ENCODE peak calls at places on chromosomes 13 and 19, in ten cellular contexts. One of them, this sample, is unnamed. For H3K27me3, the result is how much of the 10 kb centered on the place peaks cover.

GRCh38 chr19:3570619-3571018 is 2.1 kb upstream of the HMG20B start:
- DNase-seq in right lobe of liver: no peak
- DNase-seq in prostate gland: no peak
- DNase-seq in ovary: no peak
- DNase-seq in tibial nerve: no peak
- DNase-seq in heart left ventricle: no peak
- DNase-seq in stomach: no peak
- DNase-seq in Peyer's patch: no peak
- DNase-seq in esophagus squamous epithelium: no peak
- DNase-seq in GM12878: no peak
- DNase-seq in this sample: no peak

GRCh38 chr13:91347996-91348905 is 764 bp downstream of the MIR17HG start:
- DNase-seq in GM12878: no peak
- DNase-seq in stomach: peak
- DNase-seq in heart left ventricle: peak
- DNase-seq in esophagus squamous epithelium: no peak
- DNase-seq in prostate gland: peak
- DNase-seq in ovary: peak
- DNase-seq in tibial nerve: peak
- DNase-seq in right lobe of liver: peak
- DNase-seq in Peyer's patch: peak
- DNase-seq in this sample: peak

GRCh38 chr19:57240311-57241090 is at the start of gene ZNF805:
- DNase-seq in heart left ventricle: peak
- DNase-seq in right lobe of liver: peak
- DNase-seq in stomach: peak
- DNase-seq in tibial nerve: peak
- DNase-seq in prostate gland: peak
- DNase-seq in ovary: peak
- DNase-seq in Peyer's patch: peak
- DNase-seq in esophagus squamous epithelium: peak
- DNase-seq in GM12878: peak
- DNase-seq in this sample: peak

GRCh38 chr19:41694831-41695635 is 7.0 kb upstream of the CEACAM7 start:
- DNase-seq in ovary: no peak
- DNase-seq in right lobe of liver: no peak
- DNase-seq in esophagus squamous epithelium: no peak
- DNase-seq in prostate gland: no peak
- DNase-seq in GM12878: no peak
- DNase-seq in stomach: no peak
- DNase-seq in tibial nerve: no peak
- DNase-seq in Peyer's patch: no peak
- DNase-seq in heart left ventricle: no peak
- DNase-seq in this sample: no peak

GRCh38 chr19:39428309-39429112 is 7.2 kb downstream of the RPS16 start:
- DNase-seq in right lobe of liver: no peak
- DNase-seq in GM12878: no peak
- DNase-seq in prostate gland: no peak
- DNase-seq in esophagus squamous epithelium: no peak
- DNase-seq in stomach: peak
- DNase-seq in heart left ventricle: peak
- DNase-seq in ovary: peak
- DNase-seq in Peyer's patch: no peak
- DNase-seq in tibial nerve: no peak
- DNase-seq in this sample: no peak

GRCh38 chr13:57624565-57625435 is 6.7 kb upstream of the PCDH17 start:
- DNase-seq in Peyer's patch: no peak
- DNase-seq in GM12878: no peak
- DNase-seq in esophagus squamous epithelium: no peak
- DNase-seq in tibial nerve: peak
- DNase-seq in right lobe of liver: peak
- DNase-seq in stomach: no peak
- DNase-seq in prostate gland: no peak
- DNase-seq in ovary: no peak
- DNase-seq in heart left ventricle: peak
- DNase-seq in this sample: no peak

GRCh38 chr19:55738302-55738701 is at the start of gene NLRP9:
- DNase-seq in esophagus squamous epithelium: no peak
- DNase-seq in GM12878: no peak
- DNase-seq in right lobe of liver: no peak
- DNase-seq in tibial nerve: no peak
- DNase-seq in stomach: no peak
- DNase-seq in Peyer's patch: no peak
- DNase-seq in heart left ventricle: no peak
- DNase-seq in ovary: no peak
- DNase-seq in prostate gland: no peak
- DNase-seq in this sample: no peak

GRCh38 chr13:75318138-75318833 is 163.7 kb downstream of the TBC1D4 start:
- DNase-seq in right lobe of liver: no peak
- DNase-seq in GM12878: no peak
- DNase-seq in esophagus squamous epithelium: no peak
- DNase-seq in prostate gland: no peak
- DNase-seq in stomach: no peak
- DNase-seq in ovary: no peak
- DNase-seq in tibial nerve: no peak
- DNase-seq in heart left ventricle: no peak
- DNase-seq in Peyer's patch: no peak
- DNase-seq in this sample: no peak

GRCh38 chr19:6003976-6004375 is 26.0 kb upstream of the RANBP3 start:
- DNase-seq in ovary: no peak
- DNase-seq in Peyer's patch: no peak
- DNase-seq in heart left ventricle: no peak
- DNase-seq in right lobe of liver: no peak
- DNase-seq in GM12878: no peak
- DNase-seq in stomach: no peak
- DNase-seq in esophagus squamous epithelium: no peak
- DNase-seq in prostate gland: no peak
- DNase-seq in tibial nerve: no peak
- DNase-seq in this sample: no peak

GRCh38 chr13:79406597-79406908 is 498 bp upstream of the RBM26 start:
- DNase-seq in GM12878: no peak
- DNase-seq in ovary: no peak
- DNase-seq in esophagus squamous epithelium: no peak
- DNase-seq in prostate gland: no peak
- DNase-seq in tibial nerve: no peak
- DNase-seq in right lobe of liver: no peak
- DNase-seq in Peyer's patch: no peak
- DNase-seq in stomach: no peak
- DNase-seq in heart left ventricle: no peak
- DNase-seq in this sample: no peak

GRCh38 chr13:113762538-113762937 is 3.5 kb downstream of the TMEM255B start:
- DNase-seq in ovary: peak
- DNase-seq in tibial nerve: no peak
- DNase-seq in right lobe of liver: no peak
- DNase-seq in stomach: peak
- DNase-seq in GM12878: no peak
- DNase-seq in esophagus squamous epithelium: no peak
- DNase-seq in prostate gland: no peak
- DNase-seq in Peyer's patch: no peak
- DNase-seq in heart left ventricle: no peak
- DNase-seq in this sample: no peak

GRCh38 chr19:10290876-10291553 is 1.3 kb downstream of the ICAM5 start:
- DNase-seq in GM12878: no peak
- DNase-seq in stomach: peak
- DNase-seq in tibial nerve: no peak
- DNase-seq in Peyer's patch: peak
- DNase-seq in prostate gland: no peak
- DNase-seq in esophagus squamous epithelium: no peak
- DNase-seq in heart left ventricle: peak
- DNase-seq in ovary: peak
- DNase-seq in right lobe of liver: no peak
- DNase-seq in this sample: peak

GRCh38 chr13:73372691-73373627 is 314.2 kb downstream of the KLF5 start:
- DNase-seq in heart left ventricle: no peak
- DNase-seq in right lobe of liver: no peak
- DNase-seq in esophagus squamous epithelium: no peak
- DNase-seq in GM12878: no peak
- DNase-seq in prostate gland: no peak
- DNase-seq in Peyer's patch: no peak
- DNase-seq in tibial nerve: no peak
- DNase-seq in stomach: no peak
- DNase-seq in ovary: no peak
- DNase-seq in this sample: no peak

GRCh38 chr19:50330365-50331078 is 1.3 kb upstream of the KCNC3 start:
- DNase-seq in GM12878: no peak
- DNase-seq in Peyer's patch: peak
- DNase-seq in ovary: peak
- DNase-seq in esophagus squamous epithelium: no peak
- DNase-seq in tibial nerve: peak
- DNase-seq in right lobe of liver: peak
- DNase-seq in prostate gland: peak
- DNase-seq in heart left ventricle: peak
- DNase-seq in stomach: peak
- DNase-seq in this sample: peak

GRCh38 chr13:23969672-23970071 is 72.4 kb upstream of the C1QTNF9B start:
- DNase-seq in esophagus squamous epithelium: no peak
- DNase-seq in GM12878: no peak
- DNase-seq in prostate gland: peak
- DNase-seq in stomach: no peak
- DNase-seq in right lobe of liver: no peak
- DNase-seq in Peyer's patch: no peak
- DNase-seq in ovary: no peak
- DNase-seq in heart left ventricle: no peak
- DNase-seq in tibial nerve: no peak
- DNase-seq in this sample: no peak

DNA sequence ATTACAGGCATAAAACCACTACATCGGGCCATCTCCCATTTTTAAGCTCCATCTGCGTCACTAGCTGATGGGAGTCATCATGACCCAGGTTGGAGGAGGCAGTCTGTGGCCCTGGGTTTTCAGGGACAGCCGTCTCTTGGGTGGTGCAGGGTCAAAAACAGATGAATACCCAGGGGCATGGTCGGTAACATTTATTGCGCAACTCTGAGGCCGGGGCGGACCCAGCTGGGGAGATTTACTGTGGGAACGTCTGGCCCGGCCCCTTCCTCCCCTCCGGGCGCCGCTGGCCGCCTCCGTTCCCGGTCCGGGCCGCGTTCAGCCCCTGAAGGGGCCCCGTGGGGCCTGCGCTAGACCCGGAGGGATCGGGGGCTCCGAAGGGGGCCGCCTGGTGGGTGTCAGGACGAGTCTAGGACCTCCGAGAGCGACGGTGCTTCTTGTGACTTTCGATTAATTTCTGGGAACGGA is 1.3 kb upstream of the RGL3 start:
- DNase-seq in esophagus squamous epithelium: no peak
- DNase-seq in tibial nerve: peak
- DNase-seq in heart left ventricle: peak
- DNase-seq in right lobe of liver: no peak
- DNase-seq in prostate gland: no peak
- DNase-seq in Peyer's patch: no peak
- DNase-seq in ovary: peak
- DNase-seq in GM12878: no peak
- DNase-seq in stomach: no peak
- DNase-seq in this sample: peak
- H3K27me3 ChIP-seq in esophagus squamous epithelium: under half
- H3K27me3 ChIP-seq in tibial nerve: under half
- H3K27me3 ChIP-seq in heart left ventricle: under half
- H3K27me3 ChIP-seq in right lobe of liver: under half
- H3K27me3 ChIP-seq in prostate gland: under half
- H3K27me3 ChIP-seq in Peyer's patch: under half
- H3K27me3 ChIP-seq in ovary: under half
- H3K27me3 ChIP-seq in GM12878: under half
- H3K27me3 ChIP-seq in stomach: half or more
- H3K27me3 ChIP-seq in this sample: half or more

GRCh38 chr19:45975296-45975695 is 1.6 kb upstream of the NOVA2 start:
- DNase-seq in Peyer's patch: no peak
- DNase-seq in tibial nerve: no peak
- DNase-seq in ovary: no peak
- DNase-seq in prostate gland: no peak
- DNase-seq in right lobe of liver: no peak
- DNase-seq in esophagus squamous epithelium: no peak
- DNase-seq in heart left ventricle: no peak
- DNase-seq in GM12878: no peak
- DNase-seq in stomach: no peak
- DNase-seq in this sample: no peak
- TF ChIP-seq POLR2A in Peyer's patch: no peak
- TF ChIP-seq POLR2A in tibial nerve: no peak
- TF ChIP-seq POLR2A in ovary: no peak
- TF ChIP-seq POLR2A in prostate gland: no peak
- TF ChIP-seq POLR2A in right lobe of liver: no peak
- TF ChIP-seq POLR2A in esophagus squamous epithelium: no peak
- TF ChIP-seq POLR2A in heart left ventricle: no peak
- TF ChIP-seq POLR2A in GM12878: no peak
- TF ChIP-seq POLR2A in stomach: no peak
- TF ChIP-seq POLR2A in this sample: no peak

DNA sequence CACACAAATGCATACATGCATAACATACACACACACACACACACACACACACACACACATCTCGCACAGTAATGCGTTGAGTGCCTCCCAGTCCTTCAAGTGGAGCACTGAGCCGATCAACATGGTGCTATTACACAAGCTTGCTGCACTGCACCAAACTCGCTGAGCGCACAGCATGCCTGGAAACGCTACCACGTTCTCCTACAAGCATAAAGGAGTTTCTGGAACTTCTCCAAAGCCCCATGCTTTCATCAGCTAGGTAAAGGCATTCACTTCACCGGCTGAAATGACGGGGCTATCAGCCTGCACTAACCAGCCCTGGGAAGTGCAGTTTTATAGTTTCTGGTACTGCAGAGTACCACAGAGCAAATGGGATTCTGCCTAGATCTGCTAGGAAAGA is 92.7 kb downstream of the FGF14 start:
- DNase-seq in tibial nerve: no peak
- DNase-seq in ovary: no peak
- DNase-seq in stomach: no peak
- DNase-seq in Peyer's patch: no peak
- DNase-seq in esophagus squamous epithelium: no peak
- DNase-seq in GM12878: no peak
- DNase-seq in heart left ventricle: no peak
- DNase-seq in right lobe of liver: no peak
- DNase-seq in prostate gland: no peak
- DNase-seq in this sample: no peak
- H3K27me3 ChIP-seq in tibial nerve: under half
- H3K27me3 ChIP-seq in ovary: under half
- H3K27me3 ChIP-seq in stomach: under half
- H3K27me3 ChIP-seq in Peyer's patch: under half
- H3K27me3 ChIP-seq in esophagus squamous epithelium: under half
- H3K27me3 ChIP-seq in GM12878: under half
- H3K27me3 ChIP-seq in heart left ventricle: under half
- H3K27me3 ChIP-seq in right lobe of liver: under half
- H3K27me3 ChIP-seq in prostate gland: under half
- H3K27me3 ChIP-seq in this sample: under half

DNA sequence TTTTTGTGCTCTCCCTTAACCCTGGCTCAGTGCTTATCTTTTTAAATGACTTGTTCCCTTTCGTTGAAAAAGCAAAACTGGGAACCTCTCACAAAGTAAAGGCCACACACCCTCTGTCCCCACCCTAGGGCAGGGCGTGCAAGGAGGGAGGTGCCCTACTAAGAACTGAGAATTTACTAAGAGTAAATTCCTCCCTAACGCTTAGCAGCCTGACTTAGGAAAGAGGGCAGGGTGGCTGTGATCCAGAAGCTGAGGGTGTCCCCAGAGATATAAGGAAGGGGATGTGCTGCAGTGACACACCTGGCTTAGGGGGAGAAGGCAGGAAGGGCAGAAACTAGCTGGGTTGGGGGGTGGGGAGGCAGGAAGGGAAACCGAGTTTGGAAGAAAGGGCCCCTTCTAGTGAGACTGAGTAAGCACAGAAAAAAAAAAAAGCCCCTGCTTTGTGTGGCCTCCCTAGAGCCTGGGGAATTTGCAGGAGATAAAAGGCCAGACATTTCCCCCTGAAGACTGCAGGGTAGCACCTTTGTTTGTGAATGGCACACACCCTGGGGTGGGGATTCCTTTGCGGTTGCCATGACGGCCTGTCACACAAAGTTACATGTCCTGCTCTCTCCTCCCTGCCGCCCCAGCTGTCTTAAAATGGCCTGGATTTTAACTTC is 435.1 kb downstream of the EFNB2 start:
- DNase-seq in prostate gland: no peak
- DNase-seq in GM12878: no peak
- DNase-seq in stomach: peak
- DNase-seq in esophagus squamous epithelium: no peak
- DNase-seq in Peyer's patch: no peak
- DNase-seq in tibial nerve: no peak
- DNase-seq in heart left ventricle: peak
- DNase-seq in ovary: no peak
- DNase-seq in right lobe of liver: no peak
- DNase-seq in this sample: no peak
- TF ChIP-seq POLR2A in prostate gland: no peak
- TF ChIP-seq POLR2A in GM12878: no peak
- TF ChIP-seq POLR2A in stomach: no peak
- TF ChIP-seq POLR2A in esophagus squamous epithelium: no peak
- TF ChIP-seq POLR2A in Peyer's patch: no peak
- TF ChIP-seq POLR2A in tibial nerve: no peak
- TF ChIP-seq POLR2A in heart left ventricle: no peak
- TF ChIP-seq POLR2A in ovary: no peak
- TF ChIP-seq POLR2A in right lobe of liver: no peak
- TF ChIP-seq POLR2A in this sample: no peak